ENCODE peak calls at places on chromosome 17, in five cellular contexts. R is sigmoid colon, C is lower leg skin, A is adrenal gland, O is H54. P is an unnamed sample.

GRCh38 chr17:72258711-72259110 is 137.9 kb downstream of the SOX9 start:
- DNase-seq in A (no peak), O (no peak), R (no peak), C (no peak), P (no peak)

GRCh38 chr17:2822358-2822757 is 26.1 kb downstream of the RAP1GAP2 start:
- DNase-seq in R (no peak), A (no peak), O (no peak), C (no peak), P (no peak)

GRCh38 chr17:34769049-34769448 is 189.7 kb downstream of the TMEM132E start:
- DNase-seq in O (no peak), A (no peak), C (peak; percentile 26), R (no peak), P (no peak)

GRCh38 chr17:2034806-2035548 is 5.0 kb downstream of the DPH1 start:
- DNase-seq in O (no peak), R (no peak), A (no peak), C (no peak), P (no peak)

GRCh38 chr17:40297511-40297910 is 9.8 kb downstream of the CDC6 start:
- DNase-seq in O (no peak), A (no peak), C (peak; percentile 37), R (no peak), P (no peak)

GRCh38 chr17:73710095-73710592 is 65.9 kb upstream of the SDK2 start:
- DNase-seq in A (peak; percentile 65), C (no peak), R (no peak), O (peak; percentile 69), P (peak; percentile 82)

GRCh38 chr17:38693700-38694329 is 11.3 kb upstream of the MLLT6 start:
- DNase-seq in O (no peak), C (peak; percentile 95), A (peak; percentile 97), R (peak; percentile 99), P (no peak)

GRCh38 chr17:78559749-78560368 is 17.3 kb downstream of the DNAH17 start:
- DNase-seq in R (no peak), O (no peak), C (no peak), A (no peak), P (no peak)

GRCh38 chr17:44367626-44368025 is 4.0 kb upstream of the FAM171A2 start:
- DNase-seq in R (no peak), C (no peak), A (no peak), O (no peak), P (no peak)

GRCh38 chr17:68085751-68086445 is 50.4 kb downstream of the KPNA2 start:
- DNase-seq in A (no peak), R (no peak), O (no peak), C (peak; percentile 74), P (no peak)

GRCh38 chr17:20073056-20073979 is 64.2 kb downstream of the SPECC1 start:
- DNase-seq in A (peak; percentile 33), O (peak; percentile 51), R (no peak), C (peak; percentile 94), P (peak; percentile 17)
- TF ChIP-seq POLR2A in A (no peak), O (no peak), R (no peak), C (no peak), P (no peak)

GRCh38 chr17:50904522-50905459 is 38.6 kb upstream of the TOB1 start:
- DNase-seq in A (no peak), R (peak; percentile 91), C (peak; percentile 91), O (no peak), P (no peak)

GRCh38 chr17:50900383-50900892 is 34.3 kb upstream of the TOB1 start:
- DNase-seq in R (no peak), A (no peak), C (no peak), O (no peak), P (no peak)

GRCh38 chr17:50903604-50904521 is 37.7 kb upstream of the TOB1 start:
- DNase-seq in C (no peak), A (no peak), O (no peak), R (no peak), P (no peak)

GRCh38 chr17:50905460-50905803 is 39.3 kb upstream of the TOB1 start:
- DNase-seq in A (no peak), C (no peak), R (no peak), O (no peak), P (no peak)

GRCh38 chr17:50902768-50903353 is 36.7 kb upstream of the TOB1 start:
- DNase-seq in C (no peak), R (no peak), A (no peak), O (no peak), P (no peak)
- TF ChIP-seq POLR2A in C (no peak), R (no peak), A (no peak), O (no peak), P (no peak)

DNA sequence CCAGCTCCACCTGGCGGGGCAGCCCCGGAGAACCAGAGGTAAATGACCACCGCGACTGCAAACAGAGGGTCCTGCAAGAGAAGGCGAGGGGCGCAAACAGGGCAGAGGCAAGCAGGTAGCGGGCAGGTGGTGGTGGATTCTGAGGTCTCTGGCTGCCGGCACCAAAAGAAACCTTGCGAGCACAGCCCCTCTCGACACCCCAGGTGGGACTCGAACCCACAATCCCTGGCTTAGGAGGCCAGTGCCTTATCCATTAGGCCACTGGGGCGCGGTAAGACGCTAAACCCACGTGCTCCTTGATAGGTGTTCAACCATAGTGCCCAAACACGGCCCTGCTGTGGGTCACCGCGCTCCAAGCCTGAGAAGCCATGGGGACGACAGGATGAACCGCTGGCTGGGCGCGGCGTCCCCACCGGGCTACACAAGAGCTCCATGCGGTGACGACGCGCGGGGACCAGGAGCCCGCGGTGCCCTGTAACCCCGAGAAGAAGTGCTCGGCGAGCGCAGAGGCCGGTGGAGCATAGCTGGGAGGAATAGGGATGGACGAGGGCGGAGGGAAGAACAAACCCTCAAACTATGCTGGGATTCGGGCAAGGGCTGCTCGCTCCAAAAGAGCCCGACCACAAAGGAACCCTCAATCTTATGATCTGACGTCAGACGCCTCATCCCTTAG is 12.4 kb downstream of the ATP5PD start:
- DNase-seq in C (peak; percentile 98), O (peak; percentile 75), A (peak; percentile 87), R (peak; percentile 95), P (peak; percentile 96)
- TF ChIP-seq POLR2A in C (no peak), O (no peak), A (no peak), R (no peak), P (peak; percentile 13)

DNA sequence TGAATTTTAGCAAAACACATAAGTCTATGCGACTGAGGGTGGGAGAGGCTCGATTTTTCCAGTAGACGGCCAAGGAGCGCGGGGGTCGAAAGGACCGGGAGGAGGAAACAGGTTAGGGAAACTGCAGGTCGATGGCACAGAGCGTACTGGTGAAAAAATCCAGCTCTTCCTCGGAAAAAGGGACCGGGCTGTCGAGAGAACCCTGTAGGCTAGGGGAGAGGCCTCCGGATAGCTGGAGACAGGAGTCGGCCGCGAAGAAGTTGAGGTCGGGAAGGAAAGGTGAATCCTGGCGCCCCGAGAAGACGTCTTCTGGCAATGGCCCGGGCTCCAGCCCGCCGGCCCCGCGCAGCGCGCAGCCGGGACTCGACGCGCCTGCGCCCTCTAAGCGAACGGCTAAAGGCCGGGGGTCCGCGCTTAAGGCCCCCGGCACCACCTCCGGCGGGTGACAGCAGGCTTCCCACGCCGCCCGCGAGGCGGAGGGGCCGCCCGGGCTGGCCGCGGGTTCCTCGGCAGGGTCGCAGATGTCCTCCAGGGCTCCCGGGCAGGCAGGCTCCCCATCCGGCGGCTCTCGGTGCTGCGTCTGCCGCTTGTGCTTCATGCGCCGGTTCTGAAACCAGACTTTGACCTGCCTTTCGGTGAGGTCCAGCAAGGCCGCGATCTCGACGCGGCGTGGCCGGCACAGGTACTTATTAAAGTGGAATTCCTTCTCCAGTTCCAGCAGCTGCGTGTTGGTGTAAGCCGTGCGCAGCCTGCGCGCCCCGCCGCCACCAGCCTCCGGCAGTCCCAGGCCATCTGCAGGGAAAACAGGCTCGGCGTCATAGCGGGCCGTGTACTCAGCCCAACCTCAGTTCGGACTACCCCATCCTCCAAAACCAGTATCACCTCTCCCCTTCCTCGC is 1.7 kb downstream of the HOXB2 start:
- DNase-seq in A (peak; percentile 50), R (peak; percentile 83), C (peak; percentile 94), O (no peak), P (peak; percentile 86)
- TF ChIP-seq POLR2A in A (no peak), R (no peak), C (no peak), O (no peak), P (peak; percentile 65)

DNA sequence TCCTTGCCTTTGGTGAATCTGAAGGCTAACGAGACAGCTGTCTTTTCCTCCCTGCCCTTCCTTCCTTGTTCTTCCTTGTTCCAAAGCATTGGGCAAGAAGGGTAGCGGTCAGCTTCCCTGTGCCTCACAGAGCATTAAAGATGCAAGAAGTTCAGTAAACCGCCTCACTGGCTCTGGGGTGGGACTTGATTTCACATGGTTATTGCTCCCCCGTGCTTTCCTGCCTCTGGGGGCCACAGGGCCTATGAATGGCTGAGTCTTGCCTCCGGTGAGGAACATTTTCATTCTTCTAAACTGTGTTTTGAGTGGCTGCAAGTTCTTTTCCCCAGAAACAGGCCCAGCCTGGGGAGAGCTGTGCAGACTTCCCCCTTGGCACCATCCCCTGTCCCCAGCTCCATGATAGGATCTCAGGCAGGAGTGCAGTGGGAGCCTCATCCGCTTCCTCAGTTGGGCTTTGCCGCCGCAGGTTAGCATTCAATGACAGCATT is 1.5 kb downstream of the YPEL2 start:
- DNase-seq in C (peak; percentile 87), O (no peak), A (peak; percentile 36), R (peak; percentile 75), P (no peak)
- TF ChIP-seq POLR2A in C (no peak), O (no peak), A (no peak), R (no peak), P (no peak)

DNA sequence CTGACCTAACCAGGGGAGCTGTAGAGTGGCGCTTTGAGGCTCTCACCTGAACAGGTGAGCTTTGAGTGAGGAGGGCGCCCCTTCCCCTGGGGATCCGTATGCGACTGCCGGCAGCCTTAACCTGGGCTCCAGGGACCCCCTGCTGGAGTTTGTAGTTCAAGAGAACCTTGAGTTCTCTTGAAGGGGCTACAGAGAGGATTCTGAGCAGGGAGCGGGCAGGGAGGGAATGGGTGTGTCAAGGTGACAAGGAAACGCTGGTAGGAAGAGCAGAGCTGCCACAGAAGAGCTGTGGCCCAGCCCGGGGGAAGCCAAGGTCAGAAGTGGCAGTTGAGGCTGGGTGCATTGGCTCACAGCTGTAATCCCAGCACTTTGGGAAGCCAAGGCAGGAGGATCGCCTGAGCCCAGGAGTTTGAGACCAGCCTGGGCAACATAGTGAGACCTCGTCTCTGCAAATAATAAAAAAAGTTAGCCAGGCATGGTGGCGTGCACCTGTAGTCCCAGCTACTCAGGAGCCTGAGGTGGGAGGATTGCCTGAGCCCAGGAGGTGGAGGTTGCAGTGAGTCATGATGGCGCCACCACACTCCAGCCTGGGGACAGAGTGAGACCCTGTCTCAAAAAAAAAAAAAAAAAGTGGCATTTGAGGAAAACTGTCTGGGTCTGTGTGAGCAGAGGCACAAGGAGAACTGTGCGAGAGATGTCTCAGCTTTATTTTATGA is 1.2 kb downstream of the LLGL2 start:
- DNase-seq in C (no peak), A (no peak), R (no peak), O (no peak), P (no peak)
- TF ChIP-seq POLR2A in C (no peak), A (no peak), R (no peak), O (no peak), P (no peak)

DNA sequence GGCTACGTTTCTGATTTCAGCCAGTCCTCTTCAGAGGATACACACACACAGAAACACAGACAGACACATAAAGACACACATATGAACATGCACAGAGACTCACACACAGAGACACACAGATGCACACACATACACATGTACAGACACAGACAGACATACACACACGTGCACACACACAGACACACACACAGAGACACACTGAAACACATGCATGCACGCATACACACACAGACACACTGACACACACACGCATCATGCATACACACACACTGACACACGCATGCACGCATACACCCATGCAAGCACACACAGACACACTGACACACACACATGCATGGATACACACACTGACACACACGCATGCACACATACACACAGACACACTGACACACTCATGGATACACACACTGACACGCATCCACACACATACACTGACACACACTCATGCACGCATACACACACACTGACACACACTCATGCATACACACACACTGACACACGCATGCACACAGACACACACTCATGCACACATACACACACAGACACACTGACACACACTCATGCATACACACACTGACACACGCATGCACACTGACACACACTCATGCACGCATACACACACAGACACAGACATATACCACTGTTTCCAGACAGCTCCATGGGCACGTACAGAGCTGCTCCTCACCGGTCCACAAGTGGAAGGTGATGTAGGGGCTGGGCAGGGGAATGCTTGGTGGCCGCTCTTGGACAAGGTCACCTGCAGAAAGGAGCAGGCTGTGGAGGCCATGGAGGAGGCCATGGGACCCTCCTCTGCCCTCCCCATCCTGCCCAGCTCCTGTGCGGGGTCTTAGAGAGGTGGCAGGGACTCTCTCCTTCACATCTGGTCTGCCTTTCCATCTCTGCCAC is 30.1 kb upstream of the MFSD6L start:
- DNase-seq in R (no peak), O (no peak), C (peak; percentile 62), A (no peak), P (no peak)
- TF ChIP-seq POLR2A in R (no peak), O (no peak), C (no peak), A (no peak), P (no peak)